ENCODE peak calls at places on chromosome 9, in five cellular contexts. One of them, this sample, is unnamed.

GRCh38 chr9:119273325-119273904 is 95.8 kb downstream of the BRINP1 start:
- DNase-seq in neural crest cell: no peak
- DNase-seq in stimulated activated CD8-positive, alpha-beta memory T cell treated with anti-CD3 and anti-CD28 coated beads, Interleukin-2, amount 100 ng/mL, for 1 hour: no peak
- DNase-seq in kidney epithelial cell: no peak
- DNase-seq in SW 1271: no peak
- DNase-seq in this sample: no peak

GRCh38 chr9:89431930-89432725 is 65.8 kb downstream of the SEMA4D start:
- DNase-seq in kidney epithelial cell: no peak
- DNase-seq in stimulated activated CD8-positive, alpha-beta memory T cell treated with anti-CD3 and anti-CD28 coated beads, Interleukin-2, amount 100 ng/mL, for 1 hour: no peak
- DNase-seq in neural crest cell: no peak
- DNase-seq in SW 1271: no peak
- DNase-seq in this sample: no peak

GRCh38 chr9:110148868-110149267 is 59.1 kb downstream of the C9orf152 start:
- DNase-seq in kidney epithelial cell: no peak
- DNase-seq in neural crest cell: no peak
- DNase-seq in SW 1271: no peak
- DNase-seq in stimulated activated CD8-positive, alpha-beta memory T cell treated with anti-CD3 and anti-CD28 coated beads, Interleukin-2, amount 100 ng/mL, for 1 hour: no peak
- DNase-seq in this sample: no peak

GRCh38 chr9:136539427-136540412 is 6.1 kb downstream of the NOTCH1 start:
- DNase-seq in neural crest cell: no peak
- DNase-seq in kidney epithelial cell: no peak
- DNase-seq in SW 1271: no peak
- DNase-seq in stimulated activated CD8-positive, alpha-beta memory T cell treated with anti-CD3 and anti-CD28 coated beads, Interleukin-2, amount 100 ng/mL, for 1 hour: peak
- DNase-seq in this sample: no peak

GRCh38 chr9:98909935-98910334 is 33.8 kb upstream of the COL15A1 start:
- DNase-seq in neural crest cell: no peak
- DNase-seq in kidney epithelial cell: no peak
- DNase-seq in SW 1271: no peak
- DNase-seq in stimulated activated CD8-positive, alpha-beta memory T cell treated with anti-CD3 and anti-CD28 coated beads, Interleukin-2, amount 100 ng/mL, for 1 hour: no peak
- DNase-seq in this sample: no peak

GRCh38 chr9:27329292-27329691 is 32.3 kb upstream of the EQTN start:
- DNase-seq in SW 1271: no peak
- DNase-seq in neural crest cell: no peak
- DNase-seq in stimulated activated CD8-positive, alpha-beta memory T cell treated with anti-CD3 and anti-CD28 coated beads, Interleukin-2, amount 100 ng/mL, for 1 hour: no peak
- DNase-seq in kidney epithelial cell: no peak
- DNase-seq in this sample: no peak

GRCh38 chr9:112437406-112437805 is 49.2 kb upstream of the KIAA1958 start:
- DNase-seq in stimulated activated CD8-positive, alpha-beta memory T cell treated with anti-CD3 and anti-CD28 coated beads, Interleukin-2, amount 100 ng/mL, for 1 hour: no peak
- DNase-seq in kidney epithelial cell: no peak
- DNase-seq in neural crest cell: no peak
- DNase-seq in SW 1271: no peak
- DNase-seq in this sample: no peak

GRCh38 chr9:101478906-101479305 is 43.3 kb upstream of the ALDOB start:
- DNase-seq in SW 1271: no peak
- DNase-seq in neural crest cell: no peak
- DNase-seq in stimulated activated CD8-positive, alpha-beta memory T cell treated with anti-CD3 and anti-CD28 coated beads, Interleukin-2, amount 100 ng/mL, for 1 hour: no peak
- DNase-seq in kidney epithelial cell: no peak
- DNase-seq in this sample: no peak

GRCh38 chr9:80932181-80932580 is 757.2 kb downstream of the TLE1 start:
- DNase-seq in SW 1271: no peak
- DNase-seq in neural crest cell: no peak
- DNase-seq in kidney epithelial cell: no peak
- DNase-seq in stimulated activated CD8-positive, alpha-beta memory T cell treated with anti-CD3 and anti-CD28 coated beads, Interleukin-2, amount 100 ng/mL, for 1 hour: no peak
- DNase-seq in this sample: no peak

GRCh38 chr9:91751922-91752321 is 198.1 kb downstream of the ROR2 start:
- DNase-seq in stimulated activated CD8-positive, alpha-beta memory T cell treated with anti-CD3 and anti-CD28 coated beads, Interleukin-2, amount 100 ng/mL, for 1 hour: no peak
- DNase-seq in SW 1271: no peak
- DNase-seq in kidney epithelial cell: no peak
- DNase-seq in neural crest cell: no peak
- DNase-seq in this sample: no peak

GRCh38 chr9:326667-327066 is 112.0 kb downstream of the DOCK8 start:
- DNase-seq in stimulated activated CD8-positive, alpha-beta memory T cell treated with anti-CD3 and anti-CD28 coated beads, Interleukin-2, amount 100 ng/mL, for 1 hour: no peak
- DNase-seq in neural crest cell: no peak
- DNase-seq in kidney epithelial cell: no peak
- DNase-seq in SW 1271: no peak
- DNase-seq in this sample: no peak

GRCh38 chr9:109498195-109499060 is at the start of gene PTPN3:
- DNase-seq in neural crest cell: no peak
- DNase-seq in SW 1271: no peak
- DNase-seq in kidney epithelial cell: no peak
- DNase-seq in stimulated activated CD8-positive, alpha-beta memory T cell treated with anti-CD3 and anti-CD28 coated beads, Interleukin-2, amount 100 ng/mL, for 1 hour: no peak
- DNase-seq in this sample: no peak

GRCh38 chr9:136618578-136619547 is 43.9 kb upstream of the EGFL7 start:
- DNase-seq in neural crest cell: no peak
- DNase-seq in kidney epithelial cell: no peak
- DNase-seq in stimulated activated CD8-positive, alpha-beta memory T cell treated with anti-CD3 and anti-CD28 coated beads, Interleukin-2, amount 100 ng/mL, for 1 hour: no peak
- DNase-seq in SW 1271: no peak
- DNase-seq in this sample: no peak

GRCh38 chr9:84170521-84171141 is 169.9 kb downstream of the SLC28A3 start:
- DNase-seq in stimulated activated CD8-positive, alpha-beta memory T cell treated with anti-CD3 and anti-CD28 coated beads, Interleukin-2, amount 100 ng/mL, for 1 hour: no peak
- DNase-seq in neural crest cell: no peak
- DNase-seq in kidney epithelial cell: peak
- DNase-seq in SW 1271: peak
- DNase-seq in this sample: no peak

GRCh38 chr9:135198889-135199288 is 111.4 kb downstream of the OLFM1 start:
- DNase-seq in SW 1271: no peak
- DNase-seq in neural crest cell: no peak
- DNase-seq in stimulated activated CD8-positive, alpha-beta memory T cell treated with anti-CD3 and anti-CD28 coated beads, Interleukin-2, amount 100 ng/mL, for 1 hour: no peak
- DNase-seq in kidney epithelial cell: no peak
- DNase-seq in this sample: no peak

GRCh38 chr9:130321539-130321938 is 56.0 kb downstream of the HMCN2 start:
- DNase-seq in SW 1271: no peak
- DNase-seq in kidney epithelial cell: no peak
- DNase-seq in stimulated activated CD8-positive, alpha-beta memory T cell treated with anti-CD3 and anti-CD28 coated beads, Interleukin-2, amount 100 ng/mL, for 1 hour: no peak
- DNase-seq in neural crest cell: no peak
- DNase-seq in this sample: no peak

GRCh38 chr9:105333076-105333475 is 88.6 kb downstream of the SLC44A1 start:
- DNase-seq in neural crest cell: no peak
- DNase-seq in SW 1271: no peak
- DNase-seq in stimulated activated CD8-positive, alpha-beta memory T cell treated with anti-CD3 and anti-CD28 coated beads, Interleukin-2, amount 100 ng/mL, for 1 hour: no peak
- DNase-seq in kidney epithelial cell: no peak
- DNase-seq in this sample: no peak

GRCh38 chr9:96875460-96876142 is 21.3 kb upstream of the ZNF782 start:
- DNase-seq in kidney epithelial cell: peak
- DNase-seq in SW 1271: peak
- DNase-seq in neural crest cell: peak
- DNase-seq in stimulated activated CD8-positive, alpha-beta memory T cell treated with anti-CD3 and anti-CD28 coated beads, Interleukin-2, amount 100 ng/mL, for 1 hour: no peak
- DNase-seq in this sample: no peak

GRCh38 chr9:112378441-112379176 is 1.3 kb upstream of the HSDL2 start:
- DNase-seq in neural crest cell: no peak
- DNase-seq in stimulated activated CD8-positive, alpha-beta memory T cell treated with anti-CD3 and anti-CD28 coated beads, Interleukin-2, amount 100 ng/mL, for 1 hour: no peak
- DNase-seq in kidney epithelial cell: no peak
- DNase-seq in SW 1271: no peak
- DNase-seq in this sample: peak

GRCh38 chr9:137703842-137704508 is 85.2 kb downstream of the EHMT1 start:
- DNase-seq in kidney epithelial cell: no peak
- DNase-seq in SW 1271: no peak
- DNase-seq in stimulated activated CD8-positive, alpha-beta memory T cell treated with anti-CD3 and anti-CD28 coated beads, Interleukin-2, amount 100 ng/mL, for 1 hour: no peak
- DNase-seq in neural crest cell: no peak
- DNase-seq in this sample: no peak

GRCh38 chr9:130352081-130352480 is 86.5 kb downstream of the HMCN2 start:
- DNase-seq in kidney epithelial cell: no peak
- DNase-seq in stimulated activated CD8-positive, alpha-beta memory T cell treated with anti-CD3 and anti-CD28 coated beads, Interleukin-2, amount 100 ng/mL, for 1 hour: no peak
- DNase-seq in SW 1271: no peak
- DNase-seq in neural crest cell: no peak
- DNase-seq in this sample: no peak

GRCh38 chr9:5783982-5784381 is 48.9 kb downstream of the ERMP1 start:
- DNase-seq in kidney epithelial cell: no peak
- DNase-seq in SW 1271: no peak
- DNase-seq in neural crest cell: no peak
- DNase-seq in stimulated activated CD8-positive, alpha-beta memory T cell treated with anti-CD3 and anti-CD28 coated beads, Interleukin-2, amount 100 ng/mL, for 1 hour: no peak
- DNase-seq in this sample: no peak

GRCh38 chr9:73037613-73038012 is 84.8 kb upstream of the ALDH1A1 start:
- DNase-seq in kidney epithelial cell: peak
- DNase-seq in stimulated activated CD8-positive, alpha-beta memory T cell treated with anti-CD3 and anti-CD28 coated beads, Interleukin-2, amount 100 ng/mL, for 1 hour: no peak
- DNase-seq in SW 1271: no peak
- DNase-seq in neural crest cell: no peak
- DNase-seq in this sample: no peak

GRCh38 chr9:20713172-20713571 is 29.1 kb downstream of the FOCAD start:
- DNase-seq in SW 1271: no peak
- DNase-seq in stimulated activated CD8-positive, alpha-beta memory T cell treated with anti-CD3 and anti-CD28 coated beads, Interleukin-2, amount 100 ng/mL, for 1 hour: no peak
- DNase-seq in kidney epithelial cell: no peak
- DNase-seq in neural crest cell: no peak
- DNase-seq in this sample: no peak

GRCh38 chr9:137499858-137500661 is 40.9 kb upstream of the NSMF start:
- DNase-seq in neural crest cell: no peak
- DNase-seq in SW 1271: no peak
- DNase-seq in stimulated activated CD8-positive, alpha-beta memory T cell treated with anti-CD3 and anti-CD28 coated beads, Interleukin-2, amount 100 ng/mL, for 1 hour: no peak
- DNase-seq in kidney epithelial cell: no peak
- DNase-seq in this sample: no peak

GRCh38 chr9:88535226-88535931 is 401 bp downstream of the NXNL2 start:
- DNase-seq in stimulated activated CD8-positive, alpha-beta memory T cell treated with anti-CD3 and anti-CD28 coated beads, Interleukin-2, amount 100 ng/mL, for 1 hour: no peak
- DNase-seq in neural crest cell: no peak
- DNase-seq in kidney epithelial cell: no peak
- DNase-seq in SW 1271: no peak
- DNase-seq in this sample: no peak

GRCh38 chr9:2216591-2216990 is 201.4 kb downstream of the SMARCA2 start:
- DNase-seq in kidney epithelial cell: no peak
- DNase-seq in stimulated activated CD8-positive, alpha-beta memory T cell treated with anti-CD3 and anti-CD28 coated beads, Interleukin-2, amount 100 ng/mL, for 1 hour: no peak
- DNase-seq in SW 1271: no peak
- DNase-seq in neural crest cell: no peak
- DNase-seq in this sample: no peak

GRCh38 chr9:32644698-32645097 is 9.2 kb upstream of the TAF1L start:
- DNase-seq in kidney epithelial cell: peak
- DNase-seq in stimulated activated CD8-positive, alpha-beta memory T cell treated with anti-CD3 and anti-CD28 coated beads, Interleukin-2, amount 100 ng/mL, for 1 hour: no peak
- DNase-seq in SW 1271: peak
- DNase-seq in neural crest cell: no peak
- DNase-seq in this sample: no peak

GRCh38 chr9:70510157-70510770 is 95.8 kb upstream of the KLF9 start:
- DNase-seq in kidney epithelial cell: no peak
- DNase-seq in stimulated activated CD8-positive, alpha-beta memory T cell treated with anti-CD3 and anti-CD28 coated beads, Interleukin-2, amount 100 ng/mL, for 1 hour: no peak
- DNase-seq in neural crest cell: peak
- DNase-seq in SW 1271: no peak
- DNase-seq in this sample: peak

GRCh38 chr9:127611796-127612790 is at the start of gene STXBP1:
- DNase-seq in kidney epithelial cell: no peak
- DNase-seq in SW 1271: peak
- DNase-seq in stimulated activated CD8-positive, alpha-beta memory T cell treated with anti-CD3 and anti-CD28 coated beads, Interleukin-2, amount 100 ng/mL, for 1 hour: peak
- DNase-seq in neural crest cell: peak
- DNase-seq in this sample: peak

GRCh38 chr9:133119461-133120342 is 1.3 kb downstream of the RALGDS start:
- DNase-seq in neural crest cell: no peak
- DNase-seq in SW 1271: no peak
- DNase-seq in stimulated activated CD8-positive, alpha-beta memory T cell treated with anti-CD3 and anti-CD28 coated beads, Interleukin-2, amount 100 ng/mL, for 1 hour: no peak
- DNase-seq in kidney epithelial cell: no peak
- DNase-seq in this sample: no peak

GRCh38 chr9:129458155-129458661 is 162.7 kb downstream of the C9orf50 start:
- DNase-seq in kidney epithelial cell: no peak
- DNase-seq in neural crest cell: no peak
- DNase-seq in SW 1271: no peak
- DNase-seq in stimulated activated CD8-positive, alpha-beta memory T cell treated with anti-CD3 and anti-CD28 coated beads, Interleukin-2, amount 100 ng/mL, for 1 hour: no peak
- DNase-seq in this sample: no peak

GRCh38 chr9:36551129-36551528 is 21.6 kb upstream of the MELK start:
- DNase-seq in SW 1271: no peak
- DNase-seq in neural crest cell: no peak
- DNase-seq in kidney epithelial cell: no peak
- DNase-seq in stimulated activated CD8-positive, alpha-beta memory T cell treated with anti-CD3 and anti-CD28 coated beads, Interleukin-2, amount 100 ng/mL, for 1 hour: no peak
- DNase-seq in this sample: no peak

GRCh38 chr9:114308361-114308950 is 14.4 kb upstream of the ORM1 start:
- DNase-seq in stimulated activated CD8-positive, alpha-beta memory T cell treated with anti-CD3 and anti-CD28 coated beads, Interleukin-2, amount 100 ng/mL, for 1 hour: no peak
- DNase-seq in SW 1271: no peak
- DNase-seq in neural crest cell: no peak
- DNase-seq in kidney epithelial cell: no peak
- DNase-seq in this sample: peak

GRCh38 chr9:23493219-23493618 is 332.8 kb downstream of the ELAVL2 start:
- DNase-seq in kidney epithelial cell: no peak
- DNase-seq in neural crest cell: no peak
- DNase-seq in SW 1271: no peak
- DNase-seq in stimulated activated CD8-positive, alpha-beta memory T cell treated with anti-CD3 and anti-CD28 coated beads, Interleukin-2, amount 100 ng/mL, for 1 hour: no peak
- DNase-seq in this sample: no peak

GRCh38 chr9:27272103-27272502 is 24.8 kb downstream of the EQTN start:
- DNase-seq in kidney epithelial cell: no peak
- DNase-seq in neural crest cell: no peak
- DNase-seq in stimulated activated CD8-positive, alpha-beta memory T cell treated with anti-CD3 and anti-CD28 coated beads, Interleukin-2, amount 100 ng/mL, for 1 hour: no peak
- DNase-seq in SW 1271: no peak
- DNase-seq in this sample: no peak

This sample was measured in HAP-1.